ENCODE peak calls at places on chromosomes 3 and 15, in five cellular contexts. M is HFF-Myc, U is cardiac muscle cell, O is choroid plexus epithelial cell, Z is kidney epithelial cell. G is an unnamed sample.

GRCh38 chr3:111764645-111765091 is 94.4 kb upstream of the PHLDB2 start:
- DNase-seq in M (peak; percentile 26), U (no peak), Z (peak; percentile 56), O (peak; percentile 57), G (no peak)

GRCh38 chr3:13648060-13648743 is 99.3 kb downstream of the FBLN2 start:
- DNase-seq in O (peak; percentile 87), Z (no peak), M (peak; percentile 47), U (peak; percentile 87), G (peak; percentile 89)

GRCh38 chr3:75737831-75738493 is 47.4 kb downstream of the ZNF717 start:
- DNase-seq in M (no peak), Z (no peak), U (no peak), O (peak; percentile 32), G (no peak)

GRCh38 chr15:73771380-73772095 is 18.4 kb upstream of the INSYN1 start:
- DNase-seq in O (no peak), U (no peak), Z (no peak), M (no peak), G (no peak)

GRCh38 chr3:108669211-108669610 is 79.7 kb downstream of the DZIP3 start:
- DNase-seq in U (no peak), M (no peak), O (no peak), Z (no peak), G (no peak)

GRCh38 chr3:10600159-10601125 is 95.1 kb upstream of the ATP2B2 start:
- DNase-seq in Z (no peak), O (no peak), M (no peak), U (no peak), G (no peak)

GRCh38 chr15:40282144-40282869 is 557 bp downstream of the ANKRD63 start:
- DNase-seq in U (peak; percentile 60), M (no peak), O (no peak), Z (no peak), G (peak; percentile 59)

GRCh38 chr3:59366218-59366617 is 316.4 kb upstream of the CFAP20DC start:
- DNase-seq in O (no peak), M (no peak), Z (no peak), U (no peak), G (no peak)

GRCh38 chr3:106431698-106432097 is 562.9 kb upstream of the CBLB start:
- DNase-seq in O (no peak), U (no peak), M (no peak), Z (no peak), G (no peak)

GRCh38 chr15:65334586-65335231 is 30.2 kb downstream of the RNU5B-1 start:
- DNase-seq in U (no peak), Z (no peak), O (peak; percentile 15), M (no peak), G (no peak)

GRCh38 chr15:65212097-65212496 is 824 bp upstream of the CILP start:
- DNase-seq in M (no peak), Z (no peak), U (peak; percentile 36), O (no peak), G (peak; percentile 31)

GRCh38 chr3:4999626-5000184 is 20.5 kb downstream of the BHLHE40 start:
- DNase-seq in Z (no peak), M (no peak), O (no peak), U (no peak), G (no peak)

GRCh38 chr3:185362850-185363661 is at the start of gene MAP3K13:
- DNase-seq in Z (peak; percentile 95), M (peak; percentile 54), U (peak; percentile 87), O (peak; percentile 98), G (peak; percentile 33)

GRCh38 chr15:97745481-97746071 is 214.9 kb upstream of the ARRDC4 start:
- DNase-seq in Z (no peak), M (peak; percentile 0), U (peak; percentile 53), O (peak; percentile 28), G (peak; percentile 80)
- TF ChIP-seq CTCF in Z (peak; percentile 40), M (peak; percentile 60), U (peak; percentile 48), O (peak; percentile 66), G (peak; percentile 80)

DNA sequence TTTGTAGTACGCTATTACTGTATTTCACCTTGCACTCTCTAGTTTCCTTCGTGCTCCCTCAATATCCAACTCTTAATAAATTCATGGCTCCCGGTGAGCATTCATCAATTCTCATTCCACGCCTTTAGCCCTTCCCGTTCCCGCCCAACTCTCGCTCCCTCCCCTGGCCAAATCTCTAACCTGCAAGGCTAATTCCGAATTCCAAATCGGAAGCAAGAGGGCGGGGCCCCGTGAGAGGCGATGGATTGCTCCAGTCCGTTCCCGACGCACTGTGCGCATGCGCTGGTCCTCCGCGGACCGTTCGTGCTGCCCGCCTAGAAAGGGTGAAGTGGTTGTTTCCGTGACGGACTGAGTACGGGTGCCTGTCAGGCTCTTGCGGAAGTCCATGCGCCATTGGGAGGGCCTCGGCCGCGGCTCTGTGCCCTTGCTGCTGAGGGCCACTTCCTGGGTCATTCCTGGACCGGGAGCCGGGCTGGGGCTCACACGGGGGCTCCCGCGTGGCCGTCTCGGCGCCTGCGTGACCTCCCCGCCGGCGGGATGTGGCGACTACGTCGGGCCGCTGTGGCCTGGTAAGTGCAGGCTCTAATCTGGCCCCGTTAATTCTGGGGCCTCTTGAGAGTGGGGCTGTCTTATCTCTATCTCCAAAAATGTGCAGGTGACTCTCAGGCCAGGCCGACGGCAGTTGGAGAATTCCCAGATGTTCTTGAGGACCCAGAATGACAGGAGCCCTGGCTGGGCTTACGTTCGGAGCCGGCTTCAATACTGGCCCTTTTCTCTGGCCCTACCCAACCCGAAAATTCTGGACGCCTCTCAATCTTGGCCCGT is at the start of gene OPA1:
- DNase-seq in O (peak; percentile 99), U (peak; percentile 100), M (peak; percentile 98), Z (peak; percentile 95), G (peak; percentile 100)
- TF ChIP-seq CTCF in O (peak; percentile 35), U (peak; percentile 23), M (peak; percentile 19), Z (no peak), G (no peak)

DNA sequence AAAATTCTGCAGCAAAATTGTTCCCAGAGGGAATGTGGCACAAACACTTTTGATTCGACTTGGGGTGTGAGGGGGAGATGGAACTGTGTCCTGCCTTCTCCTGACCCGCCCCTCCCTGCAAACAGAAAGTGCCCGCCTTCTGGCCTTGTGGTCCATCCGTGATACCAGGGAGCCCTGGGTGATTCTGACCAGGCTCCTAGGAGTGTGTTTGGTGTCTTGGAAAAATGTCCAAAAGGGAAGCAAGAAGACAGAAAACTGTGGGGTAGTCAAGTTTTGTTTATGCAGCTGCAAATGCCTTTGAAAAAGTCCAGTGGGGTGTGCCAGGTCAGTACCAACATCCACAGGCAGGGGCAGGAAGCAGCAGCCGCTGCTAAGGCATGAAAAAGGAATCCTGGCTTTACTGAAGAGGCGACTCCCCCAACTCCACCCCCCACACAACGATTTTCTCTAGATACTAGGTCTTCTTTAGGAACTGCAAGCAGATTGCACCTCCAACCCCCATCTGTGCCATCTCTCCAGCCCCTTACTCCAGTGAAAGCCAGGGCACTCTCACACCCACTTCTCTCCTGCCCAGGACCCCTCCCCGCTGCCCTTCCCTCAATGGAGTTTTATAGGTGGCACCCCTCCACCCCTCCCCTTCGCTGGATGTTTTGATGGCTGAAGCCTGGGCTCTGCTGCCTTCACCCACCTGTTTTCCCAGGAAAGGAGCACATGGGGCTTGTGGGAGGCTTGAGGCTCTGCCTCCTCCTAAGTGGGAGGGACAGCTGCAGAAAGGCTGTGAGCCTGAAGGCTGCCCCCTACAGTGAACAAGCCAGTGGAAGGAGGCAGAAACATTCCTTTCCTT is 82.4 kb upstream of the HERC1 start:
- DNase-seq in U (peak; percentile 31), O (peak; percentile 68), M (no peak), Z (no peak), G (peak; percentile 25)
- TF ChIP-seq CTCF in U (peak; percentile 41), O (peak; percentile 65), M (peak; percentile 38), Z (peak; percentile 59), G (peak; percentile 45)

DNA sequence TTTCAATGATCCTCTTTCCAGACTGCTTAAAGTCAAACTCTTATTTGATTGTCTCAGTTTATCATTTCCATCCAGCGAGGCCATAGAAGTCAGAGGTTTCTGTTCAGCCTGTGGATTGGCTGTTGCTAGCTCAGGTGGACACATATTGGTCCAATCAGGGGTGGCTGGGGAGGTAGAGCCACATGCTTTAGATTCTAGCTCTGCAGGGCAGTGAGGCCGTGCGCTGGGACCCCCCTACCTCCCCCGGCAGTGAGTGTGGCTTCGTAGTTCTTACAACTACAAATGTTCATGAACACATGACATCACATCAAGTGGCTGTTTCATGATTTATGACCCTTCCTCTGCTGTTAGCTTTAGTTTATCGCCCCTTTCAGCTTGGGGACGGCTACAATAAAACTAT is 18.0 kb downstream of the APOD start:
- DNase-seq in U (no peak), Z (no peak), O (no peak), M (no peak), G (no peak)
- TF ChIP-seq CTCF in U (no peak), Z (no peak), O (no peak), M (no peak), G (no peak)

GRCh38 chr15:70435369-70435768 is 328.0 kb downstream of the UACA start:
- DNase-seq in U (no peak), O (no peak), M (no peak), Z (no peak), G (no peak)

GRCh38 chr15:70431854-70432253 is 331.5 kb downstream of the UACA start:
- DNase-seq in M (no peak), Z (no peak), U (no peak), O (no peak), G (no peak)

GRCh38 chr15:70432924-70433500 is 330.3 kb downstream of the UACA start:
- DNase-seq in Z (no peak), O (no peak), U (no peak), M (no peak), G (no peak)

GRCh38 chr15:70435872-70436271 is 327.5 kb downstream of the UACA start:
- DNase-seq in Z (no peak), M (no peak), O (no peak), U (no peak), G (no peak)

GRCh38 chr15:70433583-70434288 is 329.6 kb downstream of the UACA start:
- DNase-seq in Z (no peak), U (no peak), O (no peak), M (no peak), G (peak; percentile 82)
- TF ChIP-seq CTCF in Z (no peak), U (no peak), O (no peak), M (no peak), G (peak; percentile 82)

DNA sequence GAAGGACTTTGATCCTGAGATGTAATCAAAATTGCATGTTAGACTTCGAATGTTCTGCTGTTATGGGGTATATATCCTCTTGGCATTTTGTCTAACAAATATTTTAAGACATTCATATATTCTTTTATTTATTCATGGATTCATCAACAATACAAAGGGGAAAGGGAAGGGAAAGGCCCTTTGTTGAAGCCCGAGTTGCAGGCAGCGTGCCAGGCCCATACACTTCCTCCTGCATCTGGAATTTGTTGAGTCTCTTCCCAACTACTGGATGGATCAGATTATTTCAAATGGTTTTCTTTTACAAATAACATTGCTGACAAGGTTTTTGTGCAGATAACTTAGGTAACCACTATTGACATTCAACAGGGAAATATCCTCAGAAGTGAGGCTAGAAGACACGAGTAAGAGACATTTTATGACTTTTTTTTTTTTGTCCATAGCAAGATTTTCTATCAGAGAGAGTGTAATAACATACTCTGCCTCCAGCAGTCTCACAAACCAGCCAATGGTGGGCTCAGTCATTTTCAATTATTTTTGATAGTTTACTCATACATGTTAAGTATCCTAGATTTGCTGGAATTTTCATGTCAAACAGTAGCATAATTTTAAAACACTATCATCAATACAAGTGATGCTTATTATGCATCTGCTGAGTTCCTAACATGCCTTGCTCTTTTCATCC is 94.3 kb downstream of the RPL39L start:
- DNase-seq in Z (no peak), M (no peak), O (no peak), U (no peak), G (no peak)
- TF ChIP-seq CTCF in Z (no peak), M (no peak), O (no peak), U (peak; percentile 26), G (no peak)